ENCODE peak calls at places on chromosomes 12 and 14, in ten cellular contexts. G, H, U, W, Z, S, M, T, V and D are unnamed samples.

GRCh38 chr12:132596016-132596415 is 14.4 kb downstream of the LRCOL1 start:
- DNase-seq in G (no peak), H (peak), U (peak), W (peak), Z (no peak), S (peak), M (peak), T (no peak), V (no peak), D (no peak)

GRCh38 chr12:94815958-94816357 is 165.6 kb upstream of the TMCC3 start:
- DNase-seq in G (peak), H (no peak), U (no peak), W (no peak), Z (no peak), S (no peak), M (no peak), T (no peak), V (peak), D (no peak)

GRCh38 chr14:21049263-21049662 is 7.1 kb downstream of the RNASE7 start:
- DNase-seq in G (no peak), H (no peak), U (no peak), W (no peak), Z (no peak), S (no peak), M (peak), T (no peak), V (no peak), D (no peak)

GRCh38 chr12:52873513-52873831 is 24.7 kb upstream of the KRT78 start:
- DNase-seq in G (no peak), H (no peak), U (no peak), W (no peak), Z (no peak), S (no peak), M (no peak), T (no peak), V (no peak), D (no peak)

GRCh38 chr14:76089151-76089550 is 62.6 kb upstream of the GPATCH2L start:
- DNase-seq in G (no peak), H (no peak), U (no peak), W (no peak), Z (peak), S (no peak), M (no peak), T (no peak), V (no peak), D (no peak)

GRCh38 chr12:57340104-57340503 is 89.1 kb upstream of the STAC3 start:
- DNase-seq in G (no peak), H (peak), U (no peak), W (no peak), Z (no peak), S (peak), M (peak), T (peak), V (no peak), D (no peak)

GRCh38 chr14:85625925-85626585 is 96.1 kb downstream of the FLRT2 start:
- DNase-seq in G (no peak), H (no peak), U (no peak), W (no peak), Z (no peak), S (no peak), M (peak), T (no peak), V (no peak), D (no peak)

GRCh38 chr14:88934231-88934898 is 109.9 kb downstream of the TTC8 start:
- DNase-seq in G (no peak), H (peak), U (no peak), W (no peak), Z (no peak), S (no peak), M (peak), T (no peak), V (no peak), D (no peak)

GRCh38 chr14:96792003-96792402 is 5.2 kb upstream of the VRK1 start:
- DNase-seq in G (no peak), H (no peak), U (no peak), W (peak), Z (no peak), S (no peak), M (no peak), T (no peak), V (no peak), D (no peak)

GRCh38 chr14:76902591-76902990 is 76.4 kb downstream of the LRRC74A start:
- DNase-seq in G (no peak), H (no peak), U (no peak), W (no peak), Z (no peak), S (no peak), M (no peak), T (no peak), V (no peak), D (no peak)

GRCh38 chr12:100721193-100721592 is 73.4 kb upstream of the ANO4 start:
- DNase-seq in G (no peak), H (no peak), U (no peak), W (no peak), Z (no peak), S (no peak), M (no peak), T (no peak), V (no peak), D (no peak)

GRCh38 chr12:106417926-106418910 is 60.7 kb downstream of the POLR3B start:
- DNase-seq in G (no peak), H (peak), U (no peak), W (peak), Z (no peak), S (no peak), M (peak), T (no peak), V (no peak), D (no peak)

GRCh38 chr12:12406762-12407161 is 49.9 kb downstream of the BORCS5 start:
- DNase-seq in G (no peak), H (no peak), U (no peak), W (no peak), Z (no peak), S (no peak), M (no peak), T (no peak), V (no peak), D (no peak)

GRCh38 chr12:14214495-14214894 is 151.0 kb upstream of the ATF7IP start:
- DNase-seq in G (no peak), H (no peak), U (no peak), W (no peak), Z (no peak), S (no peak), M (no peak), T (no peak), V (no peak), D (no peak)

GRCh38 chr14:47207636-47208035 is 467.8 kb downstream of the MDGA2 start:
- DNase-seq in G (no peak), H (no peak), U (no peak), W (no peak), Z (no peak), S (no peak), M (no peak), T (no peak), V (no peak), D (no peak)

GRCh38 chr14:53793790-53794560 is 162.7 kb downstream of the BMP4 start:
- DNase-seq in G (no peak), H (peak), U (no peak), W (peak), Z (no peak), S (no peak), M (no peak), T (no peak), V (no peak), D (no peak)

GRCh38 chr14:92425101-92425500 is 88.5 kb upstream of the RIN3 start:
- DNase-seq in G (no peak), H (peak), U (no peak), W (peak), Z (no peak), S (no peak), M (peak), T (no peak), V (no peak), D (no peak)

GRCh38 chr12:29662737-29663323 is 120.9 kb downstream of the TMTC1 start:
- DNase-seq in G (no peak), H (no peak), U (no peak), W (no peak), Z (no peak), S (no peak), M (no peak), T (no peak), V (no peak), D (no peak)
- TF ChIP-seq CTCF in G (no peak), H (no peak), U (no peak), W (no peak), Z (no peak), S (no peak), M (no peak), T (no peak), V (no peak), D (no peak)

DNA sequence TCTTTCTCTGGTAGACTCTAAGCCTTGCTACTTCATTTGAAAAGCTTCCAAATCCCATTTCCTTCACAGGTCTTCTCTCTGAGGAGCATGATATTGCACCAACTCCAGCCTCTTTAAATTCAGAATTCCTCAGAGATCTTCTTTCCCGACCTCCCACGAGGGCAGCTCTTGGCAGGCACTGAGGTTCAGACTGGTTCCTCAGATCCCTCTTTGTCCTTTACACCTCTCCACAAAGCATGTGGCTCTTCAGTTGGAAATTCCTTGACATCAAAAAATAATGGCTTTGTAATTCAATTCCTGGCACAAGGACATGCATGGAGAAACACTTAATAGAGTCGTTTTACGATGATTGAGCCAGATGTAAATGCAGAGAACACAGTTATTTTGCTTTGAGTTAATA is 63.2 kb upstream of the TMX1 start:
- DNase-seq in G (no peak), H (no peak), U (no peak), W (no peak), Z (no peak), S (no peak), M (no peak), T (no peak), V (no peak), D (no peak)
- TF ChIP-seq CTCF in G (no peak), H (no peak), U (no peak), W (no peak), Z (no peak), S (no peak), M (no peak), T (no peak), V (no peak), D (no peak)

DNA sequence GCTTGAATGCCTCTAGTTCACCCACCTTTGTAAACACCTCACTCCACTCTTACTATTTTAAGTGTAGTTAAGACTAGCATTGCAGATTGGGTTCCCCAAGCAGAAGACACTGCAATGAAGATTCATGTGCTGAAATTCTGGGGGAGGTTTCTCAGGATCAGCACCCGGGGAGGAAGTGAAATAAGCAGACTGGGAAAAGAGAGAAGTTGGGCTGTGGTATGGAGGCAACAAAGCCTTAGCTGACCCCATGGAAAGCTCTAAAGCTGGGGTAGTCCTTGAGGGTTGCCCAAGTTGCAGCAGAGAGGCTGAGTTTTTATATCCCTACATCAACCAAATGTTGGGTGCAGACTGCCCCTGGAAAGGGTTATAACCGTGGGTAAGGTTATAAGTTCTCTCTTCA is 23.9 kb upstream of the IGF1 start:
- DNase-seq in G (no peak), H (no peak), U (no peak), W (no peak), Z (no peak), S (no peak), M (no peak), T (peak), V (no peak), D (no peak)
- TF ChIP-seq CTCF in G (no peak), H (no peak), U (no peak), W (no peak), Z (no peak), S (no peak), M (no peak), T (no peak), V (no peak), D (no peak)

DNA sequence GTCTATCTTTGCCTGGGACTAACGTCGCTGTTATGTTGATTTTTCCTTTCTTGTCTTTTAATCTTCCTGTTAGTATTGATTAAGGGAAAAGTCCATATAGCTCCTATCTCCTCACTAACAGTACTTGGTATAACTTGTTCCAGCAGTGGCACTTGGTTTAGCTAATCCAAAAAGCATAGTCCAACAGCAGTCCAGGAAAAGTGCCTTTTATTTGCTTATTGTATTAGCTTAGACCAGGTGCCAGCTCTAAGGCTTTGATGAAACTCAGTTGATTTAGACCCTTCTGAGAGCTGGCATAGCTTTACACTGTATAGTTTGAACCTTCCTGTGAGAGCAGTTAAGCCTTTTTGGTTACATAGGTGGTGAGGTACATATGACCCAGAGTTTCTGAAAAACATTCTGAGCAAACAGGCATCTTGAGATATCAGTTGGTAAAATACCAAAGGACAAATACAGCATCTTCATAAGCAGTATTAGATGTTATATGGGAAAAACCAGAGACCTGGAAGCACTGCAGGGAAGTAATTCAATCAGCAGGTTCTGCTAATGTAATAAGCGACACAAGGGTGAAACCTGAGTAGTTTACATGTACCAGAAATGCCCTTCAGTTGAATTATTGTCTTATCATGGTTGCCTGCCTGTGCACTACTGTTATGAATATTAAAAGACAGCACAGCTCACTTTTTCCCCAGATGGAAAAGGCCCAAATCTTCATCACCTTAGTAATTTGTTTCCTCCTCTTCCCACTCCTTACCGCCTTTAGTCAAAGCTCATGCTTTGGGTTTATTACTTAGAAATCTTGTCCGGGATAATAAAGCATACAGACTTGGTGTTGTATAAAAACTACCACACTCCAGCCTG is 13.0 kb downstream of the PELI2 start:
- DNase-seq in G (no peak), H (no peak), U (no peak), W (no peak), Z (no peak), S (no peak), M (no peak), T (no peak), V (no peak), D (no peak)
- TF ChIP-seq CTCF in G (no peak), H (no peak), U (no peak), W (no peak), Z (no peak), S (no peak), M (no peak), T (no peak), V (no peak), D (no peak)

DNA sequence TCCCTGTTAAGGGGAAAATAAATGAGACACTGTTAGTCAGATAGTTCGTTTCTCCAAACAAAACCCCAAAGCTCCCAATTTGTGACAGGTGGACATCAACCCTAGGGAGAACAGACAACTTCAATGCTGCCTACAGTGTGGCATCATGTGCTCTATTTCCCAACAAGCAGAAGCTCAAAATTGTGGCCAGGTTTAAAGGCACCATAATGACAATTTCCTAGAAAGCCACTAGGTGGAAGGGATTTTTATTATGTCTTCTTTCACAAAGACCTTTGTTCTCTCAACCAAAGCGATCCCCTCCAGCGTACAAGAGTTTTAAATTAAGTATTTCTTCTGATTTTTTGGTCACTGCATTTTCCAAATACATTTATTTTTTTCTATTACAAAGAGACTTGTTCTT is 88.0 kb upstream of the MBIP start:
- DNase-seq in G (no peak), H (no peak), U (no peak), W (peak), Z (no peak), S (no peak), M (no peak), T (no peak), V (no peak), D (no peak)
- TF ChIP-seq CTCF in G (peak), H (no peak), U (no peak), W (peak), Z (no peak), S (peak), M (no peak), T (no peak), V (no peak), D (no peak)

GRCh38 chr12:19811922-19812321 is 372.6 kb downstream of the AEBP2 start:
- DNase-seq in G (no peak), H (no peak), U (no peak), W (no peak), Z (no peak), S (no peak), M (no peak), T (no peak), V (no peak), D (no peak)
- TF ChIP-seq CTCF in G (no peak), H (no peak), U (no peak), W (no peak), Z (no peak), S (no peak), M (no peak), T (no peak), V (no peak), D (no peak)

GRCh38 chr12:43317156-43317555 is 234.8 kb downstream of the ADAMTS20 start:
- DNase-seq in G (no peak), H (no peak), U (no peak), W (no peak), Z (no peak), S (no peak), M (no peak), T (no peak), V (no peak), D (no peak)
- TF ChIP-seq CTCF in G (no peak), H (no peak), U (no peak), W (no peak), Z (no peak), S (no peak), M (no peak), T (no peak), V (no peak), D (no peak)

GRCh38 chr14:73231874-73232851 is 5.1 kb upstream of the PAPLN start:
- DNase-seq in G (peak), H (no peak), U (no peak), W (peak), Z (no peak), S (peak), M (no peak), T (peak), V (no peak), D (no peak)
- TF ChIP-seq CTCF in G (peak), H (peak), U (no peak), W (peak), Z (no peak), S (peak), M (peak), T (no peak), V (no peak), D (peak)

DNA sequence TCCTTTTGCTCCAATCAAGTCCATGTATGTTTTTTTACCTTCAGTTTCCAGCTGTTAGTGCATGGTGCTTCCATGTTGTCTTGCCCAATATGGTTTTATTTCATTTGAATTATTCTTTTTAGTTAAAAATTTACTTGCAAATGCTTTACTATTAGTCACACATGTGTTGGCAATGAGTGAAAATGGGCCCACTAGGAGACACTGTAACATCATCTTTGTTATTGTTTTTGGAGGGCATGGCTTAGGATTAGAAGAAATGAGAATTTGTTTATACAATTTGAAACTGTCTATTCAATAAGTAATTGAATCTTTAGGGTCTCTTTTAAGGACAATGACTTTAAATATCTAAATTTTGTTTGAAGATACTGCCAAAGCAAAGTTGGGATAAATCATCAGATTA is 133.7 kb downstream of the BRMS1L start:
- DNase-seq in G (no peak), H (no peak), U (no peak), W (peak), Z (no peak), S (no peak), M (no peak), T (no peak), V (no peak), D (no peak)
- TF ChIP-seq CTCF in G (no peak), H (no peak), U (no peak), W (peak), Z (no peak), S (no peak), M (no peak), T (no peak), V (no peak), D (peak)